ENCODE peak calls at places on chromosomes 12 and 14, in seven cellular contexts. H is OCI-LY7, K is lower lobe of right lung, D is heart right ventricle, P is fibroblast of pulmonary artery, S is fibroblast of lung, B is H1. L is an unnamed sample.

GRCh38 chr14:77707355-77707723 is 484 bp downstream of the ALKBH1 start:
- DNase-seq in S (peak), H (peak), P (peak), D (no peak), K (no peak), B (no peak), L (no peak)

GRCh38 chr12:50222275-50222783 is 55.2 kb upstream of the CERS5 start:
- DNase-seq in D (no peak), K (no peak), B (no peak), S (peak), H (peak), P (peak), L (peak)

GRCh38 chr12:89192419-89192818 is 159.9 kb downstream of the DUSP6 start:
- DNase-seq in K (no peak), B (no peak), P (no peak), S (peak), H (no peak), D (no peak), L (no peak)

GRCh38 chr12:58915634-58916033 is 4.7 kb downstream of the LRIG3 start:
- DNase-seq in P (peak), K (no peak), D (peak), H (no peak), B (no peak), S (peak), L (no peak)

GRCh38 chr12:91367234-91367849 is 184.7 kb upstream of the DCN start:
- DNase-seq in S (peak), P (peak), D (no peak), B (no peak), K (no peak), H (peak), L (peak)

GRCh38 chr12:130086777-130087176 is 75.5 kb upstream of the FZD10 start:
- DNase-seq in K (no peak), H (no peak), B (no peak), S (no peak), P (no peak), D (no peak), L (peak)

GRCh38 chr14:40368314-40368713 is 936.1 kb upstream of the FBXO33 start:
- DNase-seq in K (no peak), P (no peak), S (no peak), H (no peak), B (no peak), D (no peak), L (no peak)

GRCh38 chr14:93033983-93034670 is 81.6 kb downstream of the ITPK1 start:
- DNase-seq in P (no peak), B (no peak), H (peak), K (no peak), D (no peak), S (no peak), L (peak)

GRCh38 chr12:119682635-119683340 is 14.9 kb downstream of the PRKAB1 start:
- DNase-seq in D (no peak), P (no peak), S (no peak), B (no peak), H (peak), K (no peak), L (no peak)

GRCh38 chr14:67517083-67517482 is 16.0 kb upstream of the PLEKHH1 start:
- DNase-seq in S (no peak), H (no peak), D (peak), K (no peak), B (no peak), P (peak), L (no peak)

GRCh38 chr12:28870839-28871440 is 278.1 kb upstream of the FAR2 start:
- DNase-seq in D (no peak), B (no peak), S (peak), K (no peak), P (peak), H (no peak), L (no peak)

GRCh38 chr14:64478634-64479250 is 13.4 kb downstream of the AKAP5 start:
- DNase-seq in B (no peak), D (no peak), K (no peak), P (peak), H (peak), S (peak), L (no peak)

GRCh38 chr14:96824283-96824682 is 27.1 kb downstream of the VRK1 start:
- DNase-seq in S (peak), P (peak), D (no peak), H (no peak), K (no peak), B (no peak), L (no peak)

GRCh38 chr12:98653866-98654493 is 8.9 kb downstream of the APAF1 start:
- DNase-seq in P (peak), S (peak), D (no peak), H (peak), B (no peak), K (no peak), L (peak)

GRCh38 chr12:108858399-108859074 is 1.2 kb upstream of the SSH1 start:
- DNase-seq in P (no peak), H (no peak), B (no peak), K (no peak), S (no peak), D (no peak), L (no peak)

GRCh38 chr12:77438639-77439038 is 373.3 kb upstream of the E2F7 start:
- DNase-seq in B (no peak), S (no peak), H (no peak), P (no peak), D (no peak), K (no peak), L (no peak)

GRCh38 chr14:102848830-102849521 is 71.7 kb downstream of the TRAF3 start:
- DNase-seq in K (no peak), P (no peak), D (peak), S (peak), B (no peak), H (no peak), L (no peak)

GRCh38 chr12:43282106-43282505 is 269.9 kb downstream of the ADAMTS20 start:
- DNase-seq in B (no peak), S (peak), D (no peak), P (peak), K (no peak), H (no peak), L (no peak)

GRCh38 chr12:1083086-1083887 is 92.3 kb downstream of the ERC1 start:
- DNase-seq in K (no peak), H (no peak), B (no peak), S (no peak), P (peak), D (no peak), L (no peak)

GRCh38 chr12:61502179-61502578 is 758.0 kb upstream of the USP15 start:
- DNase-seq in B (no peak), S (no peak), H (no peak), D (no peak), K (no peak), P (no peak), L (no peak)

GRCh38 chr12:4505381-4505986 is 33.2 kb upstream of the RAD51AP1 start:
- DNase-seq in B (no peak), P (peak), H (no peak), K (no peak), S (peak), D (no peak), L (no peak)

GRCh38 chr12:27610380-27610779 is 85.9 kb upstream of the REP15 start:
- DNase-seq in B (no peak), H (no peak), S (peak), K (no peak), D (no peak), P (peak), L (no peak)

GRCh38 chr14:64723691-64724577 is 19.7 kb downstream of the PLEKHG3 start:
- DNase-seq in S (no peak), H (no peak), P (no peak), D (no peak), K (no peak), B (no peak), L (no peak)

GRCh38 chr12:32757159-32757556 is 1.5 kb upstream of the YARS2 start:
- DNase-seq in P (no peak), S (no peak), H (no peak), K (no peak), B (no peak), D (no peak), L (no peak)

GRCh38 chr12:101013993-101014392 is 196.0 kb downstream of the SLC5A8 start:
- DNase-seq in S (no peak), H (no peak), K (no peak), D (no peak), P (no peak), B (no peak), L (no peak)

GRCh38 chr12:46214668-46215429 is 54.0 kb downstream of the SLC38A1 start:
- DNase-seq in D (no peak), H (peak), B (no peak), S (no peak), P (no peak), K (no peak), L (peak)

GRCh38 chr12:14514154-14514842 is 53.4 kb downstream of the PLBD1 start:
- DNase-seq in S (peak), H (peak), K (no peak), B (peak), D (no peak), P (peak), L (no peak)

GRCh38 chr12:94074970-94075695 is 73.2 kb upstream of the PLXNC1 start:
- DNase-seq in P (peak), K (peak), H (peak), S (peak), B (no peak), D (peak), L (no peak)

GRCh38 chr14:98101323-98101722 is 1170.7 kb downstream of the BCL11B start:
- DNase-seq in S (no peak), D (no peak), B (no peak), P (no peak), H (no peak), K (no peak), L (no peak)

GRCh38 chr14:94472842-94473241 is 3.2 kb downstream of the SERPINA9 start:
- DNase-seq in P (no peak), K (no peak), S (no peak), B (no peak), D (no peak), H (no peak), L (no peak)

GRCh38 chr12:52232916-52233461 is at the start of gene KRT7:
- DNase-seq in D (no peak), S (no peak), H (no peak), B (no peak), P (no peak), K (peak), L (no peak)

GRCh38 chr12:108850854-108851573 is 6.4 kb downstream of the SSH1 start:
- DNase-seq in D (peak), P (peak), S (peak), K (peak), H (peak), B (no peak), L (no peak)

GRCh38 chr12:126338031-126338441 is 1272.8 kb downstream of the AACS start:
- DNase-seq in H (no peak), D (no peak), P (peak), K (no peak), S (no peak), B (no peak), L (no peak)
- H3K4me3 ChIP-seq in H (no peak), D (no peak), P (no peak), K (no peak), S (no peak), B (no peak), L (no peak)

GRCh38 chr14:22982477-22983245 is at the start of gene AJUBA:
- DNase-seq in P (peak), H (no peak), D (peak), S (peak), K (peak), B (no peak), L (peak)

GRCh38 chr14:22986508-22987054 is 4.2 kb upstream of the AJUBA start:
- DNase-seq in P (peak), B (no peak), H (peak), D (peak), S (peak), K (peak), L (peak)

GRCh38 chr14:22987291-22987690 is 4.9 kb upstream of the AJUBA start:
- DNase-seq in P (no peak), B (no peak), H (no peak), D (no peak), K (no peak), S (no peak), L (no peak)

GRCh38 chr14:22984959-22985658 is 2.8 kb upstream of the AJUBA start:
- DNase-seq in S (no peak), D (no peak), P (no peak), H (no peak), K (no peak), B (no peak), L (no peak)

DNA sequence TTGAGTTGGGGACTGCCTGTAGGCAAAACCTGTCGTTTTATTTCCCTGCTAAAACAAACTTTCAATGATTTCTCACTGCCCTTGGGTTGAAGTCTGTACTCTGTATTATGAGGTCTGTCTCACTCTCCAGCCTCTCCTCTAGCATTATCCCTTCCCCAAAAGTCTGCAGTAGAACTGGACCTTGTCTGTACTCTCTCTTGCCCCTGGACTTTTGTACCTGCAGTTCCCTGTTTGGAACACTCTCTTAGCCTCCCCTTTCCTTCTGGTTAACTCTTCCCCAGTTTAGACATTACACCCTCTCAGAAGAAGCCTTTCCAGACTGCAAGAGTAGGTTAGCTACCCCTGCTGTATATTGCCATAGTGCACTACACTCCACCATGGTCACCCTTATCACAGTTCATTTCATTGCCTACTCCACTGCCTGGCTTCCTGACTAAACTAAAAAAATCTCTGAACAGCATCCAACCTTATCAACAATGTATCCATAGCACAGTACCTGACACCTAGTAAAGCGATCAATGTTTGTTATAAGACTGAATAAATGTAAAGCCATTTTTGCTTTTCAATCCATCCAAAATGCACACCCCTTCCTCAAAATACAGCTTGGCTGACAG is 3.6 kb upstream of the AJUBA start:
- DNase-seq in P (no peak), D (no peak), K (no peak), H (no peak), B (no peak), S (no peak), L (no peak)
- H3K4me3 ChIP-seq in P (no peak), D (no peak), K (no peak), H (no peak), B (no peak), S (no peak), L (no peak)

DNA sequence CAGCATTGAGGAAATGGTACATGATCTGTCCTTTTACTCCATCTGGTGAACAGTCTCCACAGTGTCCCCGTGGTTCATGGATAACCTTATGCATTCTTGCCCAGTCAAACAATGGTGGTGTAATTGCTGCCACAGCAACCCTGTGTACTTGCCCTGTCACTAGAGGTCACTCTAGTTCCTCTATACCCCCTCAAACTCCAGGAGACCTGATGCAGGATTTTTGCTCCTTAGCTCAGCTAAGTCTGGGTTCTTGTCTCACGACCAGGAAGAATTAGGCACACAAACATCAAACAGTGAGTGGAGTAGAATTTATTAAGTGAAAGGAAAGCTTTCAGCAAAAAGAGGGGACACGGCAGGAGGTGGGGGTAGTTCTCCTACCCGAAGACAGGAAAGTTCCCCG is 24.7 kb upstream of the EEA1 start:
- DNase-seq in P (no peak), S (no peak), H (no peak), D (no peak), K (no peak), B (no peak), L (no peak)
- H3K4me3 ChIP-seq in P (no peak), S (no peak), H (no peak), D (no peak), K (no peak), B (no peak), L (no peak)

GRCh38 chr12:105224399-105224798 is 11.6 kb downstream of the APPL2 start:
- DNase-seq in B (no peak), S (no peak), P (no peak), H (no peak), D (no peak), K (no peak), L (no peak)

GRCh38 chr12:105223358-105223840 is 12.6 kb downstream of the APPL2 start:
- DNase-seq in S (no peak), H (no peak), B (no peak), D (no peak), K (no peak), P (no peak), L (no peak)

GRCh38 chr12:105226219-105226618 is 9.8 kb downstream of the APPL2 start:
- DNase-seq in H (no peak), S (peak), K (no peak), D (peak), P (peak), B (no peak), L (peak)

GRCh38 chr12:105223884-105224283 is 12.1 kb downstream of the APPL2 start:
- DNase-seq in S (no peak), D (no peak), K (no peak), H (no peak), B (no peak), P (no peak), L (no peak)

GRCh38 chr12:105225505-105225904 is 10.5 kb downstream of the APPL2 start:
- DNase-seq in H (no peak), D (no peak), S (no peak), P (no peak), B (no peak), K (no peak), L (no peak)
- H3K4me3 ChIP-seq in H (no peak), D (no peak), S (no peak), P (no peak), B (no peak), K (no peak), L (no peak)